ENCODE peak calls at places on chromosomes 12 and 14, in six cellular contexts. One of them, this sample, is unnamed.

GRCh38 chr12:53713516-53713915 is 13.7 kb downstream of the CALCOCO1 start:
- DNase-seq in heart right ventricle: no peak
- DNase-seq in right lobe of liver: no peak
- DNase-seq in AG10803: no peak
- DNase-seq in A549: no peak
- DNase-seq in AG09309: no peak
- DNase-seq in this sample: no peak

GRCh38 chr14:68157971-68158371 is 338.4 kb downstream of the RAD51B start:
- DNase-seq in heart right ventricle: no peak
- DNase-seq in AG10803: peak
- DNase-seq in A549: no peak
- DNase-seq in AG09309: peak
- DNase-seq in right lobe of liver: no peak
- DNase-seq in this sample: no peak

GRCh38 chr12:69647178-69647577 is 36.5 kb upstream of the LRRC10 start:
- DNase-seq in right lobe of liver: no peak
- DNase-seq in heart right ventricle: no peak
- DNase-seq in A549: no peak
- DNase-seq in AG10803: no peak
- DNase-seq in AG09309: no peak
- DNase-seq in this sample: no peak

GRCh38 chr14:56452989-56453388 is 126.6 kb upstream of the TMEM260 start:
- DNase-seq in A549: no peak
- DNase-seq in AG09309: no peak
- DNase-seq in right lobe of liver: no peak
- DNase-seq in heart right ventricle: no peak
- DNase-seq in AG10803: no peak
- DNase-seq in this sample: no peak

GRCh38 chr14:89123851-89124250 is 293.2 kb downstream of the FOXN3 start:
- DNase-seq in AG10803: no peak
- DNase-seq in heart right ventricle: no peak
- DNase-seq in A549: no peak
- DNase-seq in right lobe of liver: no peak
- DNase-seq in AG09309: no peak
- DNase-seq in this sample: no peak

GRCh38 chr14:50953497-50953896 is 9.2 kb upstream of the PYGL start:
- DNase-seq in AG09309: no peak
- DNase-seq in AG10803: no peak
- DNase-seq in right lobe of liver: no peak
- DNase-seq in heart right ventricle: no peak
- DNase-seq in A549: no peak
- DNase-seq in this sample: no peak

GRCh38 chr12:26696613-26697092 is 136.3 kb downstream of the ITPR2 start:
- DNase-seq in heart right ventricle: no peak
- DNase-seq in AG10803: no peak
- DNase-seq in right lobe of liver: no peak
- DNase-seq in AG09309: no peak
- DNase-seq in A549: no peak
- DNase-seq in this sample: peak

GRCh38 chr12:62763827-62764226 is 171.1 kb downstream of the PPM1H start:
- DNase-seq in heart right ventricle: no peak
- DNase-seq in AG10803: no peak
- DNase-seq in A549: no peak
- DNase-seq in right lobe of liver: no peak
- DNase-seq in AG09309: no peak
- DNase-seq in this sample: no peak

GRCh38 chr14:69615471-69616407 is 4.3 kb downstream of the SUSD6 start:
- DNase-seq in AG10803: peak
- DNase-seq in A549: no peak
- DNase-seq in heart right ventricle: no peak
- DNase-seq in right lobe of liver: peak
- DNase-seq in AG09309: peak
- DNase-seq in this sample: peak

GRCh38 chr14:29716150-29716549 is 211.5 kb downstream of the PRKD1 start:
- DNase-seq in A549: no peak
- DNase-seq in AG09309: no peak
- DNase-seq in AG10803: peak
- DNase-seq in right lobe of liver: no peak
- DNase-seq in heart right ventricle: no peak
- DNase-seq in this sample: peak

GRCh38 chr12:68785358-68785757 is 22.6 kb upstream of the MDM2 start:
- DNase-seq in AG09309: no peak
- DNase-seq in heart right ventricle: no peak
- DNase-seq in A549: no peak
- DNase-seq in right lobe of liver: no peak
- DNase-seq in AG10803: no peak
- DNase-seq in this sample: peak

GRCh38 chr12:32901553-32901952 is 5.0 kb upstream of the PKP2 start:
- DNase-seq in heart right ventricle: no peak
- DNase-seq in AG10803: no peak
- DNase-seq in AG09309: no peak
- DNase-seq in right lobe of liver: no peak
- DNase-seq in A549: no peak
- DNase-seq in this sample: peak

GRCh38 chr14:54567634-54568561 is 970 bp downstream of the SAMD4A start:
- DNase-seq in heart right ventricle: peak
- DNase-seq in A549: peak
- DNase-seq in AG09309: no peak
- DNase-seq in AG10803: peak
- DNase-seq in right lobe of liver: peak
- DNase-seq in this sample: peak
- TF ChIP-seq CTCF in heart right ventricle: no peak
- TF ChIP-seq CTCF in A549: no peak
- TF ChIP-seq CTCF in AG09309: no peak
- TF ChIP-seq CTCF in AG10803: no peak
- TF ChIP-seq CTCF in right lobe of liver: no peak
- TF ChIP-seq CTCF in this sample: no peak

GRCh38 chr14:99946652-99947489 is 118.4 kb upstream of the EVL start:
- DNase-seq in AG09309: no peak
- DNase-seq in A549: no peak
- DNase-seq in AG10803: no peak
- DNase-seq in heart right ventricle: peak
- DNase-seq in right lobe of liver: peak
- DNase-seq in this sample: no peak
- H3K4me3 ChIP-seq in AG09309: no peak
- H3K4me3 ChIP-seq in A549: no peak
- H3K4me3 ChIP-seq in AG10803: no peak
- H3K4me3 ChIP-seq in heart right ventricle: peak
- H3K4me3 ChIP-seq in right lobe of liver: peak
- H3K4me3 ChIP-seq in this sample: no peak

GRCh38 chr14:103057372-103058208 is at the start of gene CDC42BPB:
- DNase-seq in AG10803: peak
- DNase-seq in heart right ventricle: peak
- DNase-seq in A549: peak
- DNase-seq in right lobe of liver: peak
- DNase-seq in AG09309: peak
- DNase-seq in this sample: peak

GRCh38 chr14:103056322-103057027 is 874 bp downstream of the CDC42BPB start:
- DNase-seq in heart right ventricle: peak
- DNase-seq in AG10803: peak
- DNase-seq in A549: peak
- DNase-seq in AG09309: no peak
- DNase-seq in right lobe of liver: peak
- DNase-seq in this sample: peak

GRCh38 chr14:103059556-103059955 is 2.2 kb upstream of the CDC42BPB start:
- DNase-seq in AG09309: no peak
- DNase-seq in AG10803: no peak
- DNase-seq in heart right ventricle: no peak
- DNase-seq in right lobe of liver: no peak
- DNase-seq in A549: no peak
- DNase-seq in this sample: no peak

GRCh38 chr14:103057028-103057371 is 349 bp downstream of the CDC42BPB start:
- DNase-seq in AG10803: peak
- DNase-seq in right lobe of liver: peak
- DNase-seq in AG09309: no peak
- DNase-seq in A549: no peak
- DNase-seq in heart right ventricle: peak
- DNase-seq in this sample: peak

GRCh38 chr14:103058209-103059055 is 1.1 kb upstream of the CDC42BPB start:
- DNase-seq in AG10803: peak
- DNase-seq in heart right ventricle: no peak
- DNase-seq in AG09309: no peak
- DNase-seq in A549: no peak
- DNase-seq in right lobe of liver: no peak
- DNase-seq in this sample: peak
- TF ChIP-seq CTCF in AG10803: no peak
- TF ChIP-seq CTCF in heart right ventricle: no peak
- TF ChIP-seq CTCF in AG09309: no peak
- TF ChIP-seq CTCF in A549: no peak
- TF ChIP-seq CTCF in right lobe of liver: no peak
- TF ChIP-seq CTCF in this sample: no peak

DNA sequence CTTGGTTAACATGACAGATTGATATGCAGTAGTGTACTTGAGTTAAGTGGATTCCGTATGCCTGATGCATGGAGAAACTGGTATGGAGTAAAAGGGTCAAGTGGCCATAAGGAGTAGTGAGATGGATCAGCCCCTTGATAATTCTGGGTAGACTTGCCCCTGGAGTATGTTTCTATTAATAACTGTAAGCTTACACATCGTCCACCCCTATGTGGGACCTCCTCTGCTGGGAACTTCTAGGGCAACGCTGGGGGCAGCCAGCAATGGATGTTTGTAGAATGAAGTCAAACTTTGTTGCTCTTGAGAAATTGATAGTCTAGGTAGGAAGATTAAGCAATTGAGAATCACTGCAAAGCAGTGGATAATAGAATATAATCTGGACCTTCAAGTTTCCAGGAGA is 3.5 kb downstream of the C12orf75 start:
- DNase-seq in right lobe of liver: no peak
- DNase-seq in AG10803: peak
- DNase-seq in A549: no peak
- DNase-seq in heart right ventricle: no peak
- DNase-seq in AG09309: no peak
- DNase-seq in this sample: peak
- H3K4me3 ChIP-seq in right lobe of liver: no peak
- H3K4me3 ChIP-seq in AG10803: peak
- H3K4me3 ChIP-seq in A549: no peak
- H3K4me3 ChIP-seq in heart right ventricle: no peak
- H3K4me3 ChIP-seq in AG09309: no peak
- H3K4me3 ChIP-seq in this sample: no peak

GRCh38 chr12:55822228-55822627 is 4.4 kb downstream of the ORMDL2 start:
- DNase-seq in right lobe of liver: no peak
- DNase-seq in A549: peak
- DNase-seq in AG10803: no peak
- DNase-seq in AG09309: no peak
- DNase-seq in heart right ventricle: no peak
- DNase-seq in this sample: peak
- TF ChIP-seq CTCF in right lobe of liver: peak
- TF ChIP-seq CTCF in A549: peak
- TF ChIP-seq CTCF in AG10803: peak
- TF ChIP-seq CTCF in AG09309: peak
- TF ChIP-seq CTCF in heart right ventricle: no peak
- TF ChIP-seq CTCF in this sample: peak